ENCODE peak calls at places on chromosomes 16 and 17, in five cellular contexts. Y, O, X, Q and J are unnamed samples.

GRCh38 chr16:81485824-81486554 is 41.4 kb downstream of the CMIP start:
- DNase-seq in Q (no peak), X (no peak), O (no peak), Y (no peak), J (no peak)

GRCh38 chr17:9714801-9715200 is 69.5 kb downstream of the USP43 start:
- DNase-seq in O (no peak), Y (no peak), X (no peak), Q (no peak), J (no peak)

GRCh38 chr17:48589831-48590602 is at the start of gene HOXB3:
- DNase-seq in X (no peak), Y (no peak), O (no peak), Q (no peak), J (peak; percentile 66)

GRCh38 chr17:70796757-70797156 is 627.4 kb downstream of the KCNJ2 start:
- DNase-seq in X (no peak), Q (no peak), O (no peak), Y (no peak), J (no peak)

GRCh38 chr17:40307691-40308289 is 1.2 kb upstream of the RARA start:
- DNase-seq in Q (no peak), O (no peak), Y (no peak), X (no peak), J (no peak)

GRCh38 chr17:378068-378467 is 25.5 kb upstream of the RPH3AL start:
- DNase-seq in Y (no peak), X (no peak), O (no peak), Q (no peak), J (no peak)

GRCh38 chr16:48393843-48394703 is 8.9 kb upstream of the SIAH1 start:
- DNase-seq in O (no peak), Q (no peak), X (no peak), Y (no peak), J (no peak)

GRCh38 chr17:60089097-60089844 is 10.6 kb upstream of the HEATR6 start:
- DNase-seq in Q (peak; percentile 38), Y (no peak), X (no peak), O (no peak), J (no peak)

GRCh38 chr16:89482824-89483220 is 7.5 kb downstream of the ANKRD11 start:
- DNase-seq in Q (no peak), X (no peak), O (no peak), Y (no peak), J (no peak)

GRCh38 chr16:12366313-12366712 is 389.8 kb downstream of the SNX29 start:
- DNase-seq in O (no peak), Y (no peak), Q (no peak), X (no peak), J (no peak)

GRCh38 chr16:68194263-68194662 is 41.7 kb downstream of the ESRP2 start:
- DNase-seq in X (no peak), O (no peak), Q (no peak), Y (no peak), J (no peak)

GRCh38 chr16:31134091-31134571 is 1.4 kb downstream of the PRSS8 start:
- DNase-seq in Q (no peak), Y (no peak), X (peak; percentile 59), O (no peak), J (no peak)

GRCh38 chr17:68468785-68469184 is 11.5 kb upstream of the WIPI1 start:
- DNase-seq in Q (no peak), Y (peak; percentile 76), O (no peak), X (no peak), J (no peak)

GRCh38 chr16:67112591-67113399 is 3.1 kb downstream of the PHAF1 start:
- DNase-seq in Y (peak; percentile 62), Q (no peak), X (no peak), O (no peak), J (no peak)

GRCh38 chr16:2026461-2027023 is at the start of gene NHERF2:
- DNase-seq in Q (no peak), Y (no peak), X (no peak), O (no peak), J (peak; percentile 77)

GRCh38 chr17:73304971-73305786 is 6.6 kb downstream of the CDC42EP4 start:
- DNase-seq in Q (no peak), Y (no peak), X (no peak), O (no peak), J (peak; percentile 53)

GRCh38 chr17:49439673-49440571 is 25.2 kb upstream of the PHB1 start:
- DNase-seq in Q (no peak), O (no peak), X (no peak), Y (peak; percentile 49), J (no peak)

GRCh38 chr17:19371259-19372003 is 6.9 kb upstream of the MAPK7 start:
- DNase-seq in Q (no peak), Y (no peak), O (no peak), X (no peak), J (no peak)

GRCh38 chr17:79437081-79437480 is 173.8 kb downstream of the RBFOX3 start:
- DNase-seq in X (no peak), Y (no peak), Q (no peak), O (no peak), J (no peak)

GRCh38 chr17:63911657-63912100 is 621 bp upstream of the CSHL1 start:
- DNase-seq in O (no peak), Y (no peak), Q (no peak), X (no peak), J (peak; percentile 73)

GRCh38 chr16:13779676-13780075 is 140.3 kb upstream of the ERCC4 start:
- DNase-seq in O (no peak), Q (no peak), X (no peak), Y (no peak), J (no peak)

GRCh38 chr17:50458290-50458689 is 10.4 kb downstream of the CHAD start:
- DNase-seq in O (no peak), Q (no peak), X (no peak), Y (no peak), J (no peak)

GRCh38 chr17:81371910-81372760 is 23.1 kb upstream of the BAHCC1 start:
- DNase-seq in Y (no peak), Q (no peak), O (no peak), X (no peak), J (no peak)

GRCh38 chr17:42365136-42365535 is 23.1 kb downstream of the STAT3 start:
- DNase-seq in Q (no peak), Y (no peak), O (no peak), X (no peak), J (no peak)

GRCh38 chr17:354651-355556 is 2.3 kb upstream of the RPH3AL start:
- DNase-seq in X (no peak), Q (no peak), O (no peak), Y (no peak), J (no peak)

GRCh38 chr17:2723505-2723996 is 12.0 kb upstream of the CLUH start:
- DNase-seq in Q (no peak), Y (no peak), O (peak; percentile 38), X (no peak), J (no peak)

GRCh38 chr17:51850206-51850605 is 308.3 kb downstream of the CA10 start:
- DNase-seq in Y (peak; percentile 12), X (no peak), Q (no peak), O (no peak), J (no peak)

GRCh38 chr17:81735181-81736102 is 23.4 kb downstream of the SLC25A10 start:
- DNase-seq in Y (no peak), O (no peak), Q (peak; percentile 26), X (no peak), J (no peak)

GRCh38 chr17:17498606-17499301 is 2.6 kb upstream of the RASD1 start:
- DNase-seq in O (no peak), X (no peak), Y (no peak), Q (no peak), J (no peak)

GRCh38 chr16:74837056-74837455 is 62.4 kb upstream of the FA2H start:
- DNase-seq in Y (no peak), X (no peak), Q (no peak), O (no peak), J (no peak)

GRCh38 chr17:47945080-47945479 is 3.7 kb downstream of the PNPO start:
- DNase-seq in O (no peak), X (no peak), Q (no peak), Y (no peak), J (no peak)

GRCh38 chr16:23729503-23730424 is 16.7 kb upstream of the ERN2 start:
- DNase-seq in Y (peak; percentile 51), O (no peak), X (peak; percentile 8), Q (no peak), J (peak; percentile 52)

GRCh38 chr17:50696365-50696879 is 11.3 kb downstream of the ANKRD40 start:
- DNase-seq in Q (no peak), X (no peak), O (no peak), Y (no peak), J (no peak)

GRCh38 chr16:4744758-4745569 is 10.6 kb downstream of the DNAAF8 start:
- DNase-seq in Q (no peak), O (no peak), X (no peak), Y (no peak), J (no peak)
- TF ChIP-seq SUZ12 in Q (no peak), O (no peak), X (no peak), Y (no peak), J (no peak)

DNA sequence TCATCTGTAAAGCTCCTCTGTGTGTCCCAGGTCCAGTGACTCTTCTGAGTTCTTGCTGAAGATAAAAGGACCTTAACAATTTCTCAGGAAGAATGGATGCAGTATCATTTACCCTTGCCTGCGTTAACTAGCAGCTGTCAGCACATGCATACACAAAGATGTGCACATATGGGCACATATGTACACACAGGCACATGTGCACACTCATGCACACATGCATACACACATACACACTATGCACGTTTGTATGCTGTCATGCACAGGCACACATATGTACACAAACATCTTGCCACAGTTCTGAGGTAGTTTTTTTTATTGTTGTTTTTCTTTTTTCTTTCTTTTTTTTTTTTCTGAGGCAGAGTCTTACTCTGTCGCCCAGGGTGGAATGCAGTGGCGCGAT is 24.9 kb downstream of the GP2 start:
- DNase-seq in Y (no peak), O (no peak), Q (no peak), X (no peak), J (no peak)
- TF ChIP-seq SUZ12 in Y (no peak), O (no peak), Q (no peak), X (no peak), J (no peak)

DNA sequence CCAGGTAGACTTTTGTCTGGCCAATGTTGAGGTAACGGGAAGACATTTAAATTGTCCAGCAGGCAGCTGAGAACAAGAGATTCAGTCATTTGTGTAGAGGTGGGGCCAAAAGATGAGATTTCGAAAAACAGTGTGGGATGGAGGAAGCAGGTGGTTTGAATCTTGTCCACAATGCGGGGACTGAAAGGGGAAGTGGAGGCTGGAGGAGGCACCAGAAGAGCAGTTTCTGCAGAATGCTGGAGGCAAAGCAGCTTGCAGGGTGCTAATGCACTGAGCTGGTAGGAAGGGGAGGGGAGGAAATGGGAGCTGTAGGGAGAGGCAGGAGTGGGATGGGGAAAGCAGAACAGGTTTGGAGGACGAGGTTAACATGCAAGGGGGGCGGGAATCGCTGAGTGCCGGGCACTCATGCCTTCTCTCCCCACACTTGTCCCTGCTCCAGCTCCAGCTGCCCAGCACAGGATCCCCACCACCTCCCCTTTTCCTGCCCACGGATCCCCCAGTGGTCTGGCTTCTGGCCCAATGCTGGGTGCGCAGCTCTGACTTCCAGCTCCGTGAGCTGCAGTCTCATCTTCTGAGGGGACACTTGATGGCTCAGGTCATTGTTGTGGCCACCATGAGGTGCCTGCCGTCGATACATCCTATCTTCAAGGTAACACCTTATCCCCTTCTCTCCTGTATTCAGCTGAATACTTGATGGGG is 9.4 kb downstream of the C17orf100 start:
- DNase-seq in Y (no peak), Q (peak; percentile 63), X (no peak), O (no peak), J (no peak)
- TF ChIP-seq SUZ12 in Y (no peak), Q (no peak), X (no peak), O (no peak), J (no peak)

DNA sequence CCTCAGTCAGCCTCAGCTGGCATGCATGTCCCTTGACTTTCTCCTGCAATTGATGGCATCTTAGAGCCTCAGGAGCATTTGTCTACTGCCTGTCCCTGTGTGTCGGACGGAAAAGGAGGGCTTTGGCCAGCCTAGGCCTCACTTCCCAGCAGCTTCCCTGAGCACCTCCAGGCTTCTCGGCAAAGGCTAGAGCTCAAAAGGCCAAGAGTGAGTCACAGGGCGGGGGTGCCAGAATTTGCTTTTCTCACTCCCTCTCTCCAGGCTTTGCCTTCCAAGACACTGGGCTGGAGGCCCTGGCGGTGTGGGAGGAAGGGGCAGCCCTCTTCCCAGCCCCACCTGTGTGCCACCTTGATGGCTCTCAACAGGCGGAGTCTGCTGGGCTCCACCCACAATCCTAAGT is 107.3 kb upstream of the MAF start:
- DNase-seq in X (no peak), Q (no peak), Y (no peak), O (no peak), J (no peak)
- TF ChIP-seq SUZ12 in X (no peak), Q (no peak), Y (no peak), O (no peak), J (no peak)